ENCODE peak calls at places on chromosomes 12 and 14, in nine cellular contexts. D is fibroblast of lung; K is stimulated activated effector memory CD8-positive, alpha-beta T cell treated with anti-CD3 and anti-CD28 coated beads, Interleukin-12 subunit alpha, Interleukin-12 subunit beta, amount 100 ng/mL, for 72 hours; T is activated CD8-positive, alpha-beta memory T cell treated with anti-CD3 and anti-CD28 coated beads for 24 hours; S is Right ventricle myocardium superior; W is ELR; G is body of pancreas; R is iPS DF 6.9; I is hepatic stellate cell. L is an unnamed sample.
A peak's percentile ranks its signal among the peaks of the same experiment; 100 is the strongest.

GRCh38 chr12:9925746-9926393 is 6.3 kb downstream of the CLEC2A start:
- DNase-seq in D (peak; percentile 23), K (no peak), T (peak; percentile 72), S (no peak), W (peak; percentile 68), G (no peak), R (peak; percentile 52), I (no peak), L (peak; percentile 61)

GRCh38 chr14:67221248-67221981 is 19.8 kb upstream of the PALS1 start:
- DNase-seq in D (peak; percentile 95), K (no peak), T (no peak), S (no peak), W (peak; percentile 92), G (no peak), R (no peak), I (peak; percentile 34), L (peak; percentile 10)

GRCh38 chr12:218728-219590 is 5.0 kb upstream of the SLC6A12 start:
- DNase-seq in D (no peak), K (no peak), T (no peak), S (no peak), W (no peak), G (no peak), R (no peak), I (no peak), L (no peak)

GRCh38 chr14:24895622-24896021 is 154.3 kb downstream of the STXBP6 start:
- DNase-seq in D (no peak), K (no peak), T (no peak), S (no peak), W (no peak), G (no peak), R (no peak), I (no peak), L (no peak)

GRCh38 chr12:65565601-65566560 is 258.4 kb upstream of the HMGA2 start:
- DNase-seq in D (peak; percentile 99), K (no peak), T (no peak), S (no peak), W (peak; percentile 94), G (no peak), R (no peak), I (peak; percentile 48), L (peak; percentile 74)

GRCh38 chr14:76884394-76884793 is 58.2 kb downstream of the LRRC74A start:
- DNase-seq in D (no peak), K (no peak), T (no peak), S (no peak), W (no peak), G (no peak), R (no peak), I (no peak), L (no peak)

GRCh38 chr14:51724650-51725049 is 72.9 kb downstream of the FRMD6 start:
- DNase-seq in D (no peak), K (no peak), T (no peak), S (no peak), W (no peak), G (no peak), R (no peak), I (no peak), L (no peak)

GRCh38 chr12:21350975-21351374 is 16.3 kb upstream of the SLCO1A2 start:
- DNase-seq in D (no peak), K (no peak), T (no peak), S (no peak), W (no peak), G (peak; percentile 20), R (no peak), I (no peak), L (no peak)

GRCh38 chr12:10466311-10466710 is 13.1 kb upstream of the KLRC1 start:
- DNase-seq in D (no peak), K (no peak), T (no peak), S (no peak), W (no peak), G (no peak), R (no peak), I (no peak), L (no peak)

GRCh38 chr14:104268295-104268694 is 129.9 kb downstream of the KIF26A start:
- DNase-seq in D (no peak), K (no peak), T (no peak), S (no peak), W (no peak), G (no peak), R (no peak), I (no peak), L (no peak)

GRCh38 chr12:111767362-111768158 is 827 bp downstream of the ALDH2 start:
- DNase-seq in D (peak; percentile 31), K (no peak), T (no peak), S (peak; percentile 63), W (peak; percentile 68), G (no peak), R (no peak), I (peak; percentile 43), L (peak; percentile 66)

L was measured in epithelial cell of esophagus.